ENCODE peak calls at places on chromosome 4, in six cellular contexts. One of them, this sample, is unnamed.

GRCh38 chr4:94304365-94304971 is 38.2 kb downstream of the HPGDS start:
- DNase-seq in HFFc6: no peak
- DNase-seq in RWPE1: peak
- DNase-seq in osteocyte: no peak
- DNase-seq in GM23338: peak
- DNase-seq in epithelial cell of esophagus: peak
- DNase-seq in this sample: peak

GRCh38 chr4:95106408-95106928 is 348.7 kb downstream of the BMPR1B start:
- DNase-seq in HFFc6: peak
- DNase-seq in RWPE1: no peak
- DNase-seq in osteocyte: no peak
- DNase-seq in GM23338: no peak
- DNase-seq in epithelial cell of esophagus: peak
- DNase-seq in this sample: no peak

GRCh38 chr4:79442422-79442821 is 34.4 kb upstream of the GK2 start:
- DNase-seq in HFFc6: no peak
- DNase-seq in RWPE1: no peak
- DNase-seq in osteocyte: no peak
- DNase-seq in GM23338: no peak
- DNase-seq in epithelial cell of esophagus: peak
- DNase-seq in this sample: no peak

GRCh38 chr4:160129439-160129838 is 1026.6 kb downstream of the RAPGEF2 start:
- DNase-seq in HFFc6: no peak
- DNase-seq in RWPE1: peak
- DNase-seq in osteocyte: no peak
- DNase-seq in GM23338: no peak
- DNase-seq in epithelial cell of esophagus: peak
- DNase-seq in this sample: no peak

GRCh38 chr4:81052119-81053068 is 21.9 kb downstream of the BMP3 start:
- DNase-seq in HFFc6: peak
- DNase-seq in RWPE1: peak
- DNase-seq in osteocyte: no peak
- DNase-seq in GM23338: peak
- DNase-seq in epithelial cell of esophagus: peak
- DNase-seq in this sample: peak

GRCh38 chr4:121881213-121881612 is 10.9 kb upstream of the BBS7 start:
- DNase-seq in HFFc6: no peak
- DNase-seq in RWPE1: no peak
- DNase-seq in osteocyte: no peak
- DNase-seq in GM23338: no peak
- DNase-seq in epithelial cell of esophagus: no peak
- DNase-seq in this sample: no peak

GRCh38 chr4:52824603-52825310 is 37.4 kb upstream of the RASL11B start:
- DNase-seq in HFFc6: peak
- DNase-seq in RWPE1: no peak
- DNase-seq in osteocyte: no peak
- DNase-seq in GM23338: no peak
- DNase-seq in epithelial cell of esophagus: no peak
- DNase-seq in this sample: no peak

GRCh38 chr4:88745581-88746163 is 48.0 kb upstream of the NAP1L5 start:
- DNase-seq in HFFc6: no peak
- DNase-seq in RWPE1: no peak
- DNase-seq in osteocyte: no peak
- DNase-seq in GM23338: no peak
- DNase-seq in epithelial cell of esophagus: no peak
- DNase-seq in this sample: no peak

GRCh38 chr4:143302526-143302925 is 34.1 kb upstream of the GAB1 start:
- DNase-seq in HFFc6: no peak
- DNase-seq in RWPE1: no peak
- DNase-seq in osteocyte: no peak
- DNase-seq in GM23338: peak
- DNase-seq in epithelial cell of esophagus: no peak
- DNase-seq in this sample: no peak

GRCh38 chr4:124167602-124168001 is 544.9 kb downstream of the ANKRD50 start:
- DNase-seq in HFFc6: no peak
- DNase-seq in RWPE1: no peak
- DNase-seq in osteocyte: no peak
- DNase-seq in GM23338: no peak
- DNase-seq in epithelial cell of esophagus: peak
- DNase-seq in this sample: no peak

GRCh38 chr4:4185528-4185927 is 41.2 kb downstream of the OTOP1 start:
- DNase-seq in HFFc6: no peak
- DNase-seq in RWPE1: no peak
- DNase-seq in osteocyte: no peak
- DNase-seq in GM23338: no peak
- DNase-seq in epithelial cell of esophagus: peak
- DNase-seq in this sample: no peak

GRCh38 chr4:119728185-119728584 is 99.6 kb upstream of the PDE5A start:
- DNase-seq in HFFc6: no peak
- DNase-seq in RWPE1: no peak
- DNase-seq in osteocyte: no peak
- DNase-seq in GM23338: no peak
- DNase-seq in epithelial cell of esophagus: no peak
- DNase-seq in this sample: no peak

GRCh38 chr4:57499786-57500185 is 389.6 kb upstream of the IGFBP7 start:
- DNase-seq in HFFc6: no peak
- DNase-seq in RWPE1: peak
- DNase-seq in osteocyte: no peak
- DNase-seq in GM23338: no peak
- DNase-seq in epithelial cell of esophagus: peak
- DNase-seq in this sample: no peak

GRCh38 chr4:133150643-133151300 is 1.7 kb downstream of the PCDH10 start:
- DNase-seq in HFFc6: peak
- DNase-seq in RWPE1: no peak
- DNase-seq in osteocyte: peak
- DNase-seq in GM23338: peak
- DNase-seq in epithelial cell of esophagus: peak
- DNase-seq in this sample: peak

GRCh38 chr4:170853422-170854021 is 763.8 kb upstream of the AADAT start:
- DNase-seq in HFFc6: no peak
- DNase-seq in RWPE1: peak
- DNase-seq in osteocyte: peak
- DNase-seq in GM23338: peak
- DNase-seq in epithelial cell of esophagus: peak
- DNase-seq in this sample: peak

GRCh38 chr4:84498203-84499026 is 677 bp downstream of the NKX6-1 start:
- DNase-seq in HFFc6: no peak
- DNase-seq in RWPE1: peak
- DNase-seq in osteocyte: no peak
- DNase-seq in GM23338: peak
- DNase-seq in epithelial cell of esophagus: peak
- DNase-seq in this sample: peak

GRCh38 chr4:66574145-66574978 is 904.1 kb upstream of the EPHA5 start:
- DNase-seq in HFFc6: peak
- DNase-seq in RWPE1: no peak
- DNase-seq in osteocyte: no peak
- DNase-seq in GM23338: peak
- DNase-seq in epithelial cell of esophagus: no peak
- DNase-seq in this sample: no peak

GRCh38 chr4:1501754-1502500 is 95.7 kb upstream of the NKX1-1 start:
- DNase-seq in HFFc6: no peak
- DNase-seq in RWPE1: no peak
- DNase-seq in osteocyte: peak
- DNase-seq in GM23338: no peak
- DNase-seq in epithelial cell of esophagus: no peak
- DNase-seq in this sample: no peak

GRCh38 chr4:108100827-108101226 is 67.9 kb downstream of the LEF1 start:
- DNase-seq in HFFc6: no peak
- DNase-seq in RWPE1: no peak
- DNase-seq in osteocyte: no peak
- DNase-seq in GM23338: no peak
- DNase-seq in epithelial cell of esophagus: no peak
- DNase-seq in this sample: no peak

GRCh38 chr4:137558951-137559350 is 26.7 kb upstream of the PCDH18 start:
- DNase-seq in HFFc6: peak
- DNase-seq in RWPE1: no peak
- DNase-seq in osteocyte: no peak
- DNase-seq in GM23338: no peak
- DNase-seq in epithelial cell of esophagus: peak
- DNase-seq in this sample: no peak

GRCh38 chr4:122847931-122848330 is 21.3 kb downstream of the FGF2 start:
- DNase-seq in HFFc6: no peak
- DNase-seq in RWPE1: no peak
- DNase-seq in osteocyte: no peak
- DNase-seq in GM23338: no peak
- DNase-seq in epithelial cell of esophagus: no peak
- DNase-seq in this sample: no peak

GRCh38 chr4:8283631-8284121 is 14.1 kb downstream of the HTRA3 start:
- DNase-seq in HFFc6: no peak
- DNase-seq in RWPE1: no peak
- DNase-seq in osteocyte: no peak
- DNase-seq in GM23338: peak
- DNase-seq in epithelial cell of esophagus: no peak
- DNase-seq in this sample: no peak

GRCh38 chr4:169557061-169557636 is 55.2 kb downstream of the NEK1 start:
- DNase-seq in HFFc6: peak
- DNase-seq in RWPE1: no peak
- DNase-seq in osteocyte: no peak
- DNase-seq in GM23338: no peak
- DNase-seq in epithelial cell of esophagus: no peak
- DNase-seq in this sample: no peak

GRCh38 chr4:55255171-55255570 is 90.9 kb upstream of the SRD5A3 start:
- DNase-seq in HFFc6: peak
- DNase-seq in RWPE1: no peak
- DNase-seq in osteocyte: no peak
- DNase-seq in GM23338: no peak
- DNase-seq in epithelial cell of esophagus: no peak
- DNase-seq in this sample: no peak

GRCh38 chr4:100190643-100191600 is 654 bp upstream of the DDIT4L start:
- DNase-seq in HFFc6: peak
- DNase-seq in RWPE1: no peak
- DNase-seq in osteocyte: no peak
- DNase-seq in GM23338: peak
- DNase-seq in epithelial cell of esophagus: peak
- DNase-seq in this sample: no peak

GRCh38 chr4:179836179-179837075 is 2394.2 kb upstream of the AGA start:
- DNase-seq in HFFc6: no peak
- DNase-seq in RWPE1: no peak
- DNase-seq in osteocyte: no peak
- DNase-seq in GM23338: no peak
- DNase-seq in epithelial cell of esophagus: no peak
- DNase-seq in this sample: no peak

GRCh38 chr4:150005537-150005936 is 72.7 kb upstream of the DCLK2 start:
- DNase-seq in HFFc6: no peak
- DNase-seq in RWPE1: no peak
- DNase-seq in osteocyte: no peak
- DNase-seq in GM23338: no peak
- DNase-seq in epithelial cell of esophagus: no peak
- DNase-seq in this sample: no peak

GRCh38 chr4:151604238-151604637 is 156.6 kb downstream of the GATB start:
- DNase-seq in HFFc6: peak
- DNase-seq in RWPE1: peak
- DNase-seq in osteocyte: no peak
- DNase-seq in GM23338: peak
- DNase-seq in epithelial cell of esophagus: peak
- DNase-seq in this sample: peak
- TF ChIP-seq CTCF in HFFc6: peak
- TF ChIP-seq CTCF in RWPE1: peak
- TF ChIP-seq CTCF in osteocyte: peak
- TF ChIP-seq CTCF in GM23338: peak
- TF ChIP-seq CTCF in epithelial cell of esophagus: peak
- TF ChIP-seq CTCF in this sample: peak

DNA sequence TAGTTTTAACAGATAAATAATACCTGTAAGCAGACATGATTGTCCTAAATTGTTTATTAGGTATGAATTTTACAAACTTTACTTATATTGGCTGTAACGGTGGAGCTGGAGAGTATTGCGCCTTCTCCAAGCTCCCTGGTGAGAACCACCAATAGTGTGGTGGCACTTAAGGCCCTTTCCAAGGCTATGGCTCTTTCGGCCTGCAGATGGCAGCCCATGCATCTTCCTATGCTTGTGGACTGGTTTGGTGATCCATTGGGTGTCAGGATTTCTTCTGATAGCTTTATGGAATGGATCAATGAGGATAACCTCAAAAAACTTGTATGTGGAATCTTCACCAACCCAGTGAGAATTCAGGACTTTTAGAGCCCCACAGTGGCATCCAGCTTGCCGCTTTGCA is 7.8 kb downstream of the LARP1B start:
- DNase-seq in HFFc6: peak
- DNase-seq in RWPE1: no peak
- DNase-seq in osteocyte: peak
- DNase-seq in GM23338: peak
- DNase-seq in epithelial cell of esophagus: peak
- DNase-seq in this sample: no peak
- TF ChIP-seq CTCF in HFFc6: peak
- TF ChIP-seq CTCF in RWPE1: no peak
- TF ChIP-seq CTCF in osteocyte: peak
- TF ChIP-seq CTCF in GM23338: peak
- TF ChIP-seq CTCF in epithelial cell of esophagus: peak
- TF ChIP-seq CTCF in this sample: no peak

GRCh38 chr4:98929341-98930267 is 671 bp upstream of the EIF4E start:
- DNase-seq in HFFc6: peak
- DNase-seq in RWPE1: peak
- DNase-seq in osteocyte: no peak
- DNase-seq in GM23338: peak
- DNase-seq in epithelial cell of esophagus: peak
- DNase-seq in this sample: peak

GRCh38 chr4:98928131-98928504 is 815 bp downstream of the EIF4E start:
- DNase-seq in HFFc6: peak
- DNase-seq in RWPE1: peak
- DNase-seq in osteocyte: peak
- DNase-seq in GM23338: peak
- DNase-seq in epithelial cell of esophagus: peak
- DNase-seq in this sample: peak

GRCh38 chr4:98930311-98930865 is 1.5 kb upstream of the EIF4E start:
- DNase-seq in HFFc6: no peak
- DNase-seq in RWPE1: no peak
- DNase-seq in osteocyte: no peak
- DNase-seq in GM23338: no peak
- DNase-seq in epithelial cell of esophagus: peak
- DNase-seq in this sample: no peak

GRCh38 chr4:98932539-98932938 is 3.6 kb upstream of the EIF4E start:
- DNase-seq in HFFc6: peak
- DNase-seq in RWPE1: no peak
- DNase-seq in osteocyte: no peak
- DNase-seq in GM23338: no peak
- DNase-seq in epithelial cell of esophagus: peak
- DNase-seq in this sample: no peak

GRCh38 chr4:98928505-98929340 is at the start of gene EIF4E:
- DNase-seq in HFFc6: peak
- DNase-seq in RWPE1: peak
- DNase-seq in osteocyte: peak
- DNase-seq in GM23338: peak
- DNase-seq in epithelial cell of esophagus: peak
- DNase-seq in this sample: peak
- TF ChIP-seq CTCF in HFFc6: peak
- TF ChIP-seq CTCF in RWPE1: peak
- TF ChIP-seq CTCF in osteocyte: peak
- TF ChIP-seq CTCF in GM23338: no peak
- TF ChIP-seq CTCF in epithelial cell of esophagus: no peak
- TF ChIP-seq CTCF in this sample: peak

DNA sequence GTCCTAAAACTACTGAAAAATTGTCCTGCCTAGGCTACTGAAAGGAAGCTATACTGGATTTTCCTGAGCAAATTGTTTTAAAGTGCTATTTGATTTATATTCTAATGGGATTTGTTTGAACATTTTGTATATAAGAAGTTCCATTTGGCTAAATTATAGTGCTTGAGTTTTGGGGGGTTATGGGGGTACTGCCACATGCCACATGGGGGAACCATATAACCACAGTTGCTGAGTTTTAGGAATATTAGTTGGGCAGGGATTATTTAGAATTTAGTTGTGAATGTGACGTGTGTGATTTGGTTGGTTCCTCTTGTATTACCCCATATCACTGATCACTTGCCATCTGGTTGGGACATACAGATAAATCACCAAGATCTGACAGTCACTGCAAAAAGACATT is 224.5 kb upstream of the TAPT1 start:
- DNase-seq in HFFc6: no peak
- DNase-seq in RWPE1: no peak
- DNase-seq in osteocyte: no peak
- DNase-seq in GM23338: peak
- DNase-seq in epithelial cell of esophagus: no peak
- DNase-seq in this sample: no peak
- TF ChIP-seq CTCF in HFFc6: peak
- TF ChIP-seq CTCF in RWPE1: no peak
- TF ChIP-seq CTCF in osteocyte: peak
- TF ChIP-seq CTCF in GM23338: peak
- TF ChIP-seq CTCF in epithelial cell of esophagus: no peak
- TF ChIP-seq CTCF in this sample: no peak

This sample was measured in GM20000.